ENCODE peak calls at places on chromosome 22, in four cellular contexts. C, P, N and M are unnamed samples.

GRCh38 chr22:46619830-46620501 is at the start of gene GRAMD4:
- DNase-seq in C (peak), P (no peak), N (no peak), M (no peak)

GRCh38 chr22:26364066-26365015 is 64.7 kb upstream of the ASPHD2 start:
- DNase-seq in C (peak), P (peak), N (no peak), M (peak)

GRCh38 chr22:46876357-46876934 is 114.0 kb downstream of the TBC1D22A start:
- DNase-seq in P (no peak), C (no peak), N (no peak), M (no peak)

GRCh38 chr22:49628351-49629023 is 199.2 kb downstream of the BRD1 start:
- DNase-seq in C (no peak), P (no peak), N (no peak), M (peak)

GRCh38 chr22:40463727-40464126 is 93.3 kb downstream of the SGSM3 start:
- DNase-seq in C (no peak), N (no peak), P (no peak), M (no peak)

GRCh38 chr22:44422742-44423370 is 75.2 kb downstream of the RTL6 start:
- DNase-seq in P (no peak), N (no peak), C (no peak), M (no peak)

GRCh38 chr22:30270841-30271240 is 4.2 kb upstream of the OSM start:
- DNase-seq in C (peak), P (no peak), N (no peak), M (no peak)

GRCh38 chr22:41340357-41340756 is 39.0 kb downstream of the ZC3H7B start:
- DNase-seq in N (no peak), C (no peak), P (no peak), M (no peak)

GRCh38 chr22:48425091-48425506 is 1402.6 kb downstream of the BRD1 start:
- DNase-seq in P (no peak), N (no peak), C (no peak), M (no peak)

GRCh38 chr22:44337658-44338004 is 24.9 kb upstream of the SHISAL1 start:
- DNase-seq in C (no peak), N (no peak), P (no peak), M (no peak)

GRCh38 chr22:46087816-46088277 is 62.5 kb upstream of the PPARA start:
- DNase-seq in N (peak), P (no peak), C (peak), M (peak)

GRCh38 chr22:21044931-21045584 is 688 bp upstream of the LRRC74B start:
- DNase-seq in N (peak), C (no peak), P (no peak), M (no peak)

GRCh38 chr22:37484115-37485005 is 1.8 kb downstream of the MFNG start:
- DNase-seq in P (peak), C (peak), N (no peak), M (no peak)

GRCh38 chr22:38494939-38495338 is 11.2 kb downstream of the DDX17 start:
- DNase-seq in N (no peak), P (no peak), C (no peak), M (no peak)

GRCh38 chr22:45934659-45935341 is 42.2 kb downstream of the WNT7B start:
- DNase-seq in P (no peak), C (no peak), N (no peak), M (no peak)

GRCh38 chr22:37300551-37301017 is 18.3 kb downstream of the CYTH4 start:
- DNase-seq in N (no peak), C (peak), P (no peak), M (no peak)

GRCh38 chr22:29753808-29754657 is 12.8 kb downstream of the ZMAT5 start:
- DNase-seq in N (no peak), P (no peak), C (no peak), M (no peak)

GRCh38 chr22:31286360-31287255 is 5.7 kb downstream of the PIK3IP1 start:
- DNase-seq in P (no peak), C (no peak), N (no peak), M (no peak)

GRCh38 chr22:46681010-46681409 is 57.0 kb downstream of the CERK start:
- DNase-seq in C (no peak), P (no peak), N (no peak), M (no peak)

GRCh38 chr22:19114984-19115552 is 7.1 kb downstream of the DGCR2 start:
- DNase-seq in C (no peak), P (no peak), N (no peak), M (no peak)

GRCh38 chr22:46058591-46059519 is 81.9 kb upstream of the WNT7B start:
- DNase-seq in N (no peak), P (no peak), C (peak), M (no peak)

GRCh38 chr22:20741634-20742581 is 32.0 kb upstream of the SERPIND1 start:
- DNase-seq in N (no peak), P (no peak), C (peak), M (peak)

GRCh38 chr22:25765016-25765367 is 23.0 kb downstream of the MYO18B start:
- DNase-seq in C (no peak), P (no peak), N (no peak), M (peak)

GRCh38 chr22:37676691-37677627 is 1.5 kb downstream of the LGALS1 start:
- DNase-seq in N (peak), P (peak), C (no peak), M (peak)

GRCh38 chr22:22945195-22945594 is 57.6 kb downstream of the IGLL5 start:
- DNase-seq in N (no peak), P (no peak), C (no peak), M (no peak)

GRCh38 chr22:32327596-32328171 is 30.0 kb upstream of the RFPL3 start:
- DNase-seq in C (no peak), P (no peak), N (no peak), M (no peak)

GRCh38 chr22:37161442-37161841 is 11.7 kb upstream of the IL2RB start:
- DNase-seq in P (no peak), N (no peak), C (no peak), M (no peak)

GRCh38 chr22:35872451-35872850 is 154.8 kb downstream of the APOL5 start:
- DNase-seq in C (no peak), P (no peak), N (no peak), M (no peak)

GRCh38 chr22:44597616-44598015 is 99.6 kb upstream of the RTL6 start:
- DNase-seq in C (no peak), P (no peak), N (no peak), M (no peak)

GRCh38 chr22:47318041-47318737 is 555.7 kb downstream of the TBC1D22A start:
- DNase-seq in C (no peak), P (no peak), N (no peak), M (no peak)

GRCh38 chr22:45889539-45890350 is 87.2 kb downstream of the WNT7B start:
- DNase-seq in C (no peak), N (no peak), P (no peak), M (no peak)

GRCh38 chr22:33735978-33736377 is 184.3 kb downstream of the LARGE1 start:
- DNase-seq in N (no peak), C (no peak), P (no peak), M (no peak)

GRCh38 chr22:37068859-37069258 is 17.3 kb downstream of the KCTD17 start:
- DNase-seq in P (no peak), N (no peak), C (no peak), M (no peak)

GRCh38 chr22:44575344-44576268 is 77.6 kb upstream of the RTL6 start:
- DNase-seq in N (no peak), P (no peak), C (no peak), M (no peak)

GRCh38 chr22:35326854-35327562 is 27.3 kb downstream of the TOM1 start:
- DNase-seq in P (no peak), C (no peak), N (no peak), M (no peak)

GRCh38 chr22:35570686-35571194 is 30.1 kb downstream of the RASD2 start:
- DNase-seq in C (no peak), P (no peak), N (no peak), M (no peak)

GRCh38 chr22:49045276-49045675 is 782.4 kb downstream of the BRD1 start:
- DNase-seq in P (no peak), C (no peak), N (no peak), M (no peak)

GRCh38 chr22:29216873-29217666 is 11.4 kb downstream of the EMID1 start:
- DNase-seq in C (peak), P (no peak), N (no peak), M (no peak)